ENCODE peak calls at places on chromosomes 6 and 20, in seven cellular contexts. One of them, this sample, is unnamed.

GRCh38 chr6:34338811-34339210 is 53.7 kb downstream of the NUDT3 start:
- DNase-seq in IMR-90: no peak
- DNase-seq in body of pancreas: no peak
- DNase-seq in testis: no peak
- DNase-seq in cardiac muscle cell: no peak
- DNase-seq in transverse colon: no peak
- DNase-seq in pancreas: no peak
- DNase-seq in this sample: no peak

GRCh38 chr6:56856036-56856580 is 98.8 kb upstream of the BEND6 start:
- DNase-seq in IMR-90: peak; percentile 17
- DNase-seq in pancreas: no peak
- DNase-seq in cardiac muscle cell: no peak
- DNase-seq in testis: no peak
- DNase-seq in body of pancreas: no peak
- DNase-seq in transverse colon: no peak
- DNase-seq in this sample: no peak

GRCh38 chr6:2853766-2854393 is 12.2 kb upstream of the SERPINB1 start:
- DNase-seq in testis: no peak
- DNase-seq in body of pancreas: peak; percentile 71
- DNase-seq in IMR-90: peak; percentile 89
- DNase-seq in cardiac muscle cell: no peak
- DNase-seq in pancreas: no peak
- DNase-seq in transverse colon: peak; percentile 54
- DNase-seq in this sample: no peak

GRCh38 chr6:6006428-6007310 is at the start of gene NRN1:
- DNase-seq in cardiac muscle cell: no peak
- DNase-seq in pancreas: no peak
- DNase-seq in testis: no peak
- DNase-seq in IMR-90: no peak
- DNase-seq in transverse colon: no peak
- DNase-seq in body of pancreas: no peak
- DNase-seq in this sample: no peak

GRCh38 chr6:157521665-157522335 is 140.8 kb downstream of the ZDHHC14 start:
- DNase-seq in IMR-90: no peak
- DNase-seq in pancreas: no peak
- DNase-seq in transverse colon: no peak
- DNase-seq in cardiac muscle cell: no peak
- DNase-seq in body of pancreas: no peak
- DNase-seq in testis: no peak
- DNase-seq in this sample: no peak

GRCh38 chr6:99024089-99024488 is 76.3 kb upstream of the FBXL4 start:
- DNase-seq in cardiac muscle cell: no peak
- DNase-seq in body of pancreas: no peak
- DNase-seq in IMR-90: no peak
- DNase-seq in pancreas: no peak
- DNase-seq in testis: no peak
- DNase-seq in transverse colon: no peak
- DNase-seq in this sample: no peak

GRCh38 chr20:4344660-4345059 is 329.3 kb upstream of the RNF24 start:
- DNase-seq in transverse colon: no peak
- DNase-seq in pancreas: no peak
- DNase-seq in IMR-90: peak; percentile 10
- DNase-seq in testis: no peak
- DNase-seq in cardiac muscle cell: no peak
- DNase-seq in body of pancreas: no peak
- DNase-seq in this sample: no peak

GRCh38 chr6:1670711-1671462 is 61.2 kb downstream of the FOXC1 start:
- DNase-seq in pancreas: no peak
- DNase-seq in transverse colon: no peak
- DNase-seq in testis: peak; percentile 32
- DNase-seq in cardiac muscle cell: peak; percentile 40
- DNase-seq in IMR-90: peak; percentile 69
- DNase-seq in body of pancreas: no peak
- DNase-seq in this sample: no peak

GRCh38 chr6:16136536-16137450 is 7.9 kb downstream of the MYLIP start:
- DNase-seq in transverse colon: no peak
- DNase-seq in testis: no peak
- DNase-seq in IMR-90: peak; percentile 92
- DNase-seq in body of pancreas: peak; percentile 26
- DNase-seq in cardiac muscle cell: no peak
- DNase-seq in pancreas: no peak
- DNase-seq in this sample: no peak

GRCh38 chr6:119587537-119587936 is 238.0 kb upstream of the MAN1A1 start:
- DNase-seq in cardiac muscle cell: no peak
- DNase-seq in body of pancreas: peak; percentile 24
- DNase-seq in pancreas: no peak
- DNase-seq in transverse colon: no peak
- DNase-seq in testis: no peak
- DNase-seq in IMR-90: peak; percentile 51
- DNase-seq in this sample: no peak

GRCh38 chr6:81749704-81750103 is 2.8 kb downstream of the TENT5A start:
- DNase-seq in cardiac muscle cell: peak; percentile 37
- DNase-seq in testis: no peak
- DNase-seq in body of pancreas: no peak
- DNase-seq in IMR-90: no peak
- DNase-seq in transverse colon: no peak
- DNase-seq in pancreas: no peak
- DNase-seq in this sample: no peak

GRCh38 chr6:157946865-157947532 is 34.7 kb upstream of the SYNJ2 start:
- DNase-seq in IMR-90: peak; percentile 10
- DNase-seq in testis: peak; percentile 43
- DNase-seq in pancreas: no peak
- DNase-seq in transverse colon: no peak
- DNase-seq in body of pancreas: no peak
- DNase-seq in cardiac muscle cell: no peak
- DNase-seq in this sample: no peak

GRCh38 chr6:33785766-33786165 is 3.2 kb downstream of the LEMD2 start:
- DNase-seq in transverse colon: no peak
- DNase-seq in pancreas: no peak
- DNase-seq in testis: no peak
- DNase-seq in IMR-90: peak; percentile 50
- DNase-seq in cardiac muscle cell: no peak
- DNase-seq in body of pancreas: no peak
- DNase-seq in this sample: no peak

GRCh38 chr6:44820366-44821158 is 433.1 kb downstream of the CDC5L start:
- DNase-seq in body of pancreas: no peak
- DNase-seq in transverse colon: no peak
- DNase-seq in pancreas: no peak
- DNase-seq in testis: no peak
- DNase-seq in cardiac muscle cell: no peak
- DNase-seq in IMR-90: peak; percentile 13
- DNase-seq in this sample: no peak

GRCh38 chr20:9279905-9280304 is 211.0 kb downstream of the PLCB4 start:
- DNase-seq in IMR-90: no peak
- DNase-seq in pancreas: no peak
- DNase-seq in body of pancreas: no peak
- DNase-seq in cardiac muscle cell: no peak
- DNase-seq in transverse colon: no peak
- DNase-seq in testis: no peak
- DNase-seq in this sample: no peak

GRCh38 chr20:39716796-39717341 is 754.7 kb downstream of the DHX35 start:
- DNase-seq in testis: no peak
- DNase-seq in pancreas: no peak
- DNase-seq in cardiac muscle cell: no peak
- DNase-seq in IMR-90: no peak
- DNase-seq in transverse colon: no peak
- DNase-seq in body of pancreas: no peak
- DNase-seq in this sample: no peak

GRCh38 chr6:156777866-156778614 is 862 bp downstream of the ARID1B start:
- DNase-seq in pancreas: peak; percentile 49
- DNase-seq in testis: peak; percentile 66
- DNase-seq in body of pancreas: peak; percentile 47
- DNase-seq in IMR-90: peak; percentile 49
- DNase-seq in transverse colon: peak; percentile 47
- DNase-seq in cardiac muscle cell: peak; percentile 71
- DNase-seq in this sample: peak; percentile 74

GRCh38 chr6:118934461-118935330 is at the start of gene MCM9:
- DNase-seq in cardiac muscle cell: peak; percentile 97
- DNase-seq in IMR-90: peak; percentile 77
- DNase-seq in testis: peak; percentile 90
- DNase-seq in pancreas: peak; percentile 89
- DNase-seq in body of pancreas: peak; percentile 92
- DNase-seq in transverse colon: peak; percentile 94
- DNase-seq in this sample: peak; percentile 94

GRCh38 chr20:35661013-35661412 is 3.7 kb downstream of the CPNE1 start:
- DNase-seq in body of pancreas: no peak
- DNase-seq in pancreas: no peak
- DNase-seq in transverse colon: no peak
- DNase-seq in testis: no peak
- DNase-seq in cardiac muscle cell: no peak
- DNase-seq in IMR-90: no peak
- DNase-seq in this sample: no peak

GRCh38 chr6:42790549-42791181 is 8.8 kb downstream of the BICRAL start:
- DNase-seq in body of pancreas: no peak
- DNase-seq in testis: no peak
- DNase-seq in pancreas: no peak
- DNase-seq in cardiac muscle cell: peak; percentile 32
- DNase-seq in IMR-90: no peak
- DNase-seq in transverse colon: no peak
- DNase-seq in this sample: no peak

GRCh38 chr6:48486373-48486772 is 375.4 kb upstream of the PTCHD4 start:
- DNase-seq in transverse colon: no peak
- DNase-seq in testis: no peak
- DNase-seq in pancreas: no peak
- DNase-seq in IMR-90: no peak
- DNase-seq in cardiac muscle cell: no peak
- DNase-seq in body of pancreas: no peak
- DNase-seq in this sample: no peak

GRCh38 chr6:48490658-48491057 is 379.7 kb upstream of the PTCHD4 start:
- DNase-seq in cardiac muscle cell: no peak
- DNase-seq in body of pancreas: no peak
- DNase-seq in pancreas: no peak
- DNase-seq in testis: no peak
- DNase-seq in transverse colon: no peak
- DNase-seq in IMR-90: no peak
- DNase-seq in this sample: no peak

GRCh38 chr6:48486876-48487275 is 375.9 kb upstream of the PTCHD4 start:
- DNase-seq in IMR-90: no peak
- DNase-seq in body of pancreas: no peak
- DNase-seq in testis: no peak
- DNase-seq in pancreas: no peak
- DNase-seq in transverse colon: no peak
- DNase-seq in cardiac muscle cell: no peak
- DNase-seq in this sample: no peak
- TF ChIP-seq CTCF in IMR-90: no peak
- TF ChIP-seq CTCF in body of pancreas: no peak
- TF ChIP-seq CTCF in testis: no peak
- TF ChIP-seq CTCF in pancreas: no peak
- TF ChIP-seq CTCF in transverse colon: no peak
- TF ChIP-seq CTCF in cardiac muscle cell: no peak
- TF ChIP-seq CTCF in this sample: no peak

DNA sequence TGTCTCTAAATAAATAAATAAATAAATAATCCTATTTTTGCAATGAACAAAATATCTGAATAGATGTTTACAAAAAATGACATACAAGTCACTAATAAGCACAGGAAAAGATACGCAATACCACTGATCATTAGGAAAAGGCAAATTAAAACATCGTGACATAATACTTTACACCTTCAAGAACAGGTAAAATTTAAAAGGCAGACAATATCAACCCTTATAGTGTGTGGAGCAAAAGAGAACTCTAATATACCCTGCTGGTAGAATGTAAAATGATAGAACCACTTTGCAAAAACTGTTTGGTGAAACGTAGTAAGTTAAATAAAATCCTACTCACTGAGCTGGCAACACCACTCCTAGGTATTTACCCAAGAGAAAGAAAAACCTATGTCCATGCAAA is 67.4 kb downstream of the ZMYND8 start:
- DNase-seq in IMR-90: no peak
- DNase-seq in pancreas: no peak
- DNase-seq in testis: no peak
- DNase-seq in cardiac muscle cell: no peak
- DNase-seq in body of pancreas: no peak
- DNase-seq in transverse colon: no peak
- DNase-seq in this sample: no peak
- H3K36me3 ChIP-seq in IMR-90: peaks cover 35% of the 10 kb centered on the region
- H3K36me3 ChIP-seq in pancreas: peaks cover 26% of the 10 kb centered on the region
- H3K36me3 ChIP-seq in testis: no peaks in the 10 kb centered on the region
- H3K36me3 ChIP-seq in cardiac muscle cell: peaks cover 64% of the 10 kb centered on the region
- H3K36me3 ChIP-seq in body of pancreas: peaks cover 12% of the 10 kb centered on the region
- H3K36me3 ChIP-seq in transverse colon: no peaks in the 10 kb centered on the region
- H3K36me3 ChIP-seq in this sample: peaks cover 95% of the 10 kb centered on the region

DNA sequence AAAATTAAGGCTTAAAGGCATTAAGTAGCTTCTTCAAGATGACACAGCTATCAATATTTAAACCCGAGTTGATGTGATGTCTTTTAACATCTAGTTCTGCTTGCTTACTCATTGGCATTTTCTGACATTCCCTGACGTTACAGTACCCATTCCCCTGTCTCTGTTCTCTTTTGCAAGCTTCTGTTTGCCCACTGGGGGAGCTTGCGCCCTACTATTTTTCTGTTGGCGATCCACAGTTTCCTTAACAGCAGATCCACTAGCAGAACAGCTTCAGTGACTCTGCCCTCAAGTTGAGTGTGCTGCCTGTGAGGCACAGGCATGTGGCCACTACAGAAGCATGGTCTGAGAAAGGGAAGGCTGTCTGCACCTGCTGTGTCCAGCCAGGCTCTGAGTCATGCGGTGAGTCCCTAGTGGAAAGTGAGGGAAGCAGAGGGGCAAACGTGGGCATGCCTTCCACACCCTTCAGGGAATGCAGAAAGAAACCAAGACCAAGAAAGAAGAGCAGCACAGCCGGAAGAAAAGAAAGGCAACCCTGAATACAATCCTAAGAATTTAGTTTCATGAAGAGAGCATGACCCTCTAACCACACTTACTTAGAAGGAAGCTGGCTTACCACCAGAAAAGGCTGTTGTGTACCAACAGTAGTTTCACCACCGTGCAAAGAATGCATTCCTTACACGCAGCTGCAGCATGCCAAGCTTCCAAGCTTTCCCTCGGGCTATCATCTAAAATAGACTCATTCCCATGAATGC is 97.7 kb upstream of the VGLL2 start:
- DNase-seq in body of pancreas: peak; percentile 18
- DNase-seq in testis: no peak
- DNase-seq in IMR-90: peak; percentile 2
- DNase-seq in cardiac muscle cell: no peak
- DNase-seq in transverse colon: no peak
- DNase-seq in pancreas: peak; percentile 30
- DNase-seq in this sample: no peak
- TF ChIP-seq CTCF in body of pancreas: no peak
- TF ChIP-seq CTCF in testis: no peak
- TF ChIP-seq CTCF in IMR-90: no peak
- TF ChIP-seq CTCF in cardiac muscle cell: no peak
- TF ChIP-seq CTCF in transverse colon: no peak
- TF ChIP-seq CTCF in pancreas: no peak
- TF ChIP-seq CTCF in this sample: no peak

DNA sequence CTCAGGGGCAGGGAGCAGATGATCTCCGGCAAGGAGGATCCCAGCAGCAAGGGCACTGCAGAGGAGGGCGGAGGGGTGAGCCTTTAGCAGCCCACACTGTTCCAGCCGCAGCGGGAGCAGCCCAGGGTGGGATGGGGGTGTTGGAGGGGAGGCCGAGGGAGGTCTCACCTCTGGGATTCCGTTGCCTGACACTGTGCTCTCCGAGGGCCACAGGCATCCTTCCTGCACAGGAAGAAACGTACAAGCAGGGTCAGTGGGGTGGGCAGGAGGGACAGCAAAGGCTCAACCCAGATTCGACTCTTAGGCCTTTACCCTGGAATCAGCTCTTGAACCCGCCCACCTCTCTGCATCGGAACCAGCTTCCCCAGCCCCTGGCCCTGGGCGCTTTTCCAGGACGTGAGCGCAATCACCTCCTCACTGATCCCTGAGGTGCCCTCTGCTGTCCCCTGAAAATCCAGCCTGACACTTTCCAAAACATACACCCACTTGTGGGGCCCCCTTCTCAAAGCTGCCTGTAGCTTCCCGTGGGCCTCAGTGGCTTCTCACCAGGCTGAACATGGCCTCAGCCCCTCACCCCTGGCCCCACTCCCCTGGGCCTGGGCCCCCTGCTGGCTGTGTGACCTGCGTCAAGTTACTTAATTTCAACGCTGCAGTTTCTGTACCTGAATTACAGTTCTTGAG is 32.8 kb upstream of the ZBP1 start:
- DNase-seq in transverse colon: no peak
- DNase-seq in pancreas: no peak
- DNase-seq in cardiac muscle cell: no peak
- DNase-seq in IMR-90: no peak
- DNase-seq in body of pancreas: no peak
- DNase-seq in testis: peak; percentile 10
- DNase-seq in this sample: peak; percentile 26
- H3K36me3 ChIP-seq in transverse colon: no peaks in the 10 kb centered on the region
- H3K36me3 ChIP-seq in pancreas: peaks cover 24% of the 10 kb centered on the region
- H3K36me3 ChIP-seq in cardiac muscle cell: no peaks in the 10 kb centered on the region
- H3K36me3 ChIP-seq in IMR-90: peaks cover 25% of the 10 kb centered on the region
- H3K36me3 ChIP-seq in body of pancreas: peaks cover 7% of the 10 kb centered on the region
- H3K36me3 ChIP-seq in testis: no peaks in the 10 kb centered on the region
- H3K36me3 ChIP-seq in this sample: peaks cover 44% of the 10 kb centered on the region

This sample was measured in lower lobe of right lung.